ENCODE peak calls at places on chromosomes 11 and 22, in five cellular contexts. One of them, this sample, is unnamed.

GRCh38 chr11:1008001-1008400 is 28.5 kb downstream of the MUC6 start:
- DNase-seq in uterus: no peak
- DNase-seq in esophagus squamous epithelium: no peak
- DNase-seq in Peyer's patch: no peak
- DNase-seq in H1: no peak
- DNase-seq in this sample: no peak

GRCh38 chr11:75422248-75423231 is 10.5 kb downstream of the KLHL35 start:
- DNase-seq in uterus: no peak
- DNase-seq in esophagus squamous epithelium: no peak
- DNase-seq in Peyer's patch: peak; percentile 12
- DNase-seq in H1: no peak
- DNase-seq in this sample: no peak

GRCh38 chr11:128448487-128448886 is 138.9 kb downstream of the ETS1 start:
- DNase-seq in uterus: no peak
- DNase-seq in esophagus squamous epithelium: no peak
- DNase-seq in Peyer's patch: peak; percentile 79
- DNase-seq in H1: peak; percentile 25
- DNase-seq in this sample: peak; percentile 35

GRCh38 chr11:33622231-33622630 is 78.4 kb downstream of the C11orf91 start:
- DNase-seq in uterus: no peak
- DNase-seq in esophagus squamous epithelium: no peak
- DNase-seq in Peyer's patch: no peak
- DNase-seq in H1: no peak
- DNase-seq in this sample: no peak

GRCh38 chr11:5390210-5390609 is 6.6 kb downstream of the OR51M1 start:
- DNase-seq in uterus: no peak
- DNase-seq in esophagus squamous epithelium: no peak
- DNase-seq in Peyer's patch: no peak
- DNase-seq in H1: no peak
- DNase-seq in this sample: no peak

GRCh38 chr22:24011735-24012068 is 598 bp downstream of the CABIN1 start:
- DNase-seq in uterus: no peak
- DNase-seq in esophagus squamous epithelium: no peak
- DNase-seq in Peyer's patch: no peak
- DNase-seq in H1: no peak
- DNase-seq in this sample: no peak

GRCh38 chr11:80779907-80780615 is 1339.2 kb upstream of the TENM4 start:
- DNase-seq in uterus: no peak
- DNase-seq in esophagus squamous epithelium: no peak
- DNase-seq in Peyer's patch: no peak
- DNase-seq in H1: no peak
- DNase-seq in this sample: no peak

GRCh38 chr11:27263046-27263445 is 100.0 kb downstream of the CCDC34 start:
- DNase-seq in uterus: no peak
- DNase-seq in esophagus squamous epithelium: no peak
- DNase-seq in Peyer's patch: no peak
- DNase-seq in H1: no peak
- DNase-seq in this sample: no peak

GRCh38 chr11:2850366-2850765 is 35.2 kb downstream of the CDKN1C start:
- DNase-seq in uterus: no peak
- DNase-seq in esophagus squamous epithelium: no peak
- DNase-seq in Peyer's patch: no peak
- DNase-seq in H1: no peak
- DNase-seq in this sample: no peak

GRCh38 chr11:104467414-104467813 is 303.5 kb upstream of the PDGFD start:
- DNase-seq in uterus: no peak
- DNase-seq in esophagus squamous epithelium: no peak
- DNase-seq in Peyer's patch: no peak
- DNase-seq in H1: no peak
- DNase-seq in this sample: no peak

GRCh38 chr11:36009469-36009868 is 65.6 kb downstream of the LDLRAD3 start:
- DNase-seq in uterus: no peak
- DNase-seq in esophagus squamous epithelium: no peak
- DNase-seq in Peyer's patch: no peak
- DNase-seq in H1: no peak
- DNase-seq in this sample: peak; percentile 19

GRCh38 chr22:39927544-39927943 is 26.7 kb downstream of the GRAP2 start:
- DNase-seq in uterus: no peak
- DNase-seq in esophagus squamous epithelium: no peak
- DNase-seq in Peyer's patch: no peak
- DNase-seq in H1: no peak
- DNase-seq in this sample: no peak

DNA sequence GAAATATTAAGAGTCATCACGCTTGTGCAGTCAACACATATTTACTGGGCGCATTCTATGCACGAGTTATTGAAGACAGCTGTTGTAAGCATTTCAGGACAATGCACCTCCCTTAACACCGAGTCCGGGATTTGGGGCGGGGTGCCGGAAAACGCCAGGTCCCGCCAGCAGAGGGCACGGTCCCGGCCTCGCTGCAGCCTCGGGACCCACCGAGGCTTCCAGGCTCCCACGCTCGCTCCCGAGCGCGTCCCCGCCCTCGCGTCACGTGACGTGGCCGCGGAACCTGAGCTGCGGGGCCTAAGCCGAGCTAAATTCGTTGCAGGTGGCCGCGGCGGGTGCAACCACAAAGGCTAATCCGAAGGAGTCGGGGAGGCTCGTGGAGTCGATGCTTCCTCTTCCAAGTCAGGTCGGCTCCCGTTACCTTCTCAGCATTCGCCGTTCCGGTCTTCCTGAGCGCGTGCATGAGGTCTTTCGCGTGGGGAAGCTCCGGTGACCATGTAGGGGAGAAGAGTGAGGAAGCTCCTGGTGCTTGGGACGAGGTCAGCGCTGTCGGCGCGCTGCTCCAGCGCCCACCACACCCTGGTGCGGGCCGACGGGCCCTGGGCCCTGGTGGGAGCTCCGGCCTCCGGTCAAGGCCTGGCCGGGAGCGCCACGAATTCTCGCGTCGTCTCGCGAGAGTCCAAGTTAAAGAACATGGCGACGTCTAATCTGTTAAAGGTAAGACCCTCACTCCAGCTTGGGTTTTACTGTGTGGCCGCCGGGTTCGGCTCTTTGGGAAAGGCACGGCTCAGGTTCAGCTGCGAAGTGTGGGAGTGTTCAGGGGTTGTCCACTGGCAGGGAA is at the start of gene CUL5:
- DNase-seq in uterus: peak; percentile 91
- DNase-seq in esophagus squamous epithelium: peak; percentile 43
- DNase-seq in Peyer's patch: peak; percentile 95
- DNase-seq in H1: peak; percentile 62
- DNase-seq in this sample: peak; percentile 77
- TF ChIP-seq POLR2A in uterus: peak; percentile 49
- TF ChIP-seq POLR2A in esophagus squamous epithelium: no peak
- TF ChIP-seq POLR2A in Peyer's patch: peak; percentile 44
- TF ChIP-seq POLR2A in H1: peak; percentile 94
- TF ChIP-seq POLR2A in this sample: peak; percentile 43

GRCh38 chr11:124800226-124800929 is at the start of gene MSANTD2:
- DNase-seq in uterus: peak; percentile 81
- DNase-seq in esophagus squamous epithelium: peak; percentile 24
- DNase-seq in Peyer's patch: peak; percentile 89
- DNase-seq in H1: peak; percentile 29
- DNase-seq in this sample: peak; percentile 56
- TF ChIP-seq POLR2A in uterus: peak; percentile 85
- TF ChIP-seq POLR2A in esophagus squamous epithelium: peak; percentile 88
- TF ChIP-seq POLR2A in Peyer's patch: peak; percentile 89
- TF ChIP-seq POLR2A in H1: peak; percentile 97
- TF ChIP-seq POLR2A in this sample: peak; percentile 77

DNA sequence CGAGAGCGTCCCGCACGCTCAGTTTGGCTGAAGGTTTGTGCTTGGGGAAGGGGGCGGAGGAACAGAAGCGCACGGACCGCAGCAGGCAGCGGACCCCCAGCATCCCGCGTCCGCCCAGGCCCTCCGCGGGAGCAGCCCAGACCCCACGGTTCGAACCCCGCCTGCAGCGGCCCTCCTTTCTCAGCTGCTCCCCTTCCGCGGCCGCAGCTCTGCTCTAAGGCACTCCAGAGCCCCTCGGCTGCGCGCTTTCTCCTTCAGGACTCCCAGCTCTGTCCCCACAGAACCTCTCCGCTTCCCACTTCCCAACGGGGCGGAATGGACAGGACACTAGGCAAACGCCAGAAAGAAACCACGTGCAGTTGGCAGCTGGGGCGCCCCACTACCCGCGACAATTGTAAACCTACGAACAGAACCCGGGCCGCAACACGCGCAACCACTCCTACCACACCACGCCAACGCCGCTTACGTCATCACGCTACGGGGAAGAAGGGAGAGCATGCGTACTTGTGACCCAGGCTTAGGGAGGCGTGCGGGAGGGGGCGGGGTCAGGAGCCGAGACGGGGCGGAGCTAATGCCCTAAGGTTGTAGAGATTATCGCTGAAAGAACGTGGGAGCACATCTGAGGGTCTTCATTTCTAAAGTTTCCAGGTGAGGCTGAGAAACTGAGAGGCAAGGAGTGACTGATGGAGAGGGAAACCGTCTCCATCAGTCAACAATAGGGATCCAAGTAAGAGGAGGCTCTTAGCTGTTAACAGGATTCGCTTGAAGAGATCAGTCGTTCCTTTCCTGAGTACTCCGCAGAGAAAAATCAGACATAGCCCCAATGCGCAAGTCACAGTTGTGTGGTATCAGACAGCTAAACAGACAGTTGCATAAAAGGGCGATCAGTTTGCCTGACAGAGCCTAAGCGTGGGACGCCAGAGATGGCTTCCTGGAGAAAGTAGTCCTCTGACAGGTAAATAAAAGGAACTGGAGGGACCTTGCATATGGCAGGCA is at the start of gene NARS2:
- DNase-seq in uterus: peak; percentile 98
- DNase-seq in esophagus squamous epithelium: peak; percentile 89
- DNase-seq in Peyer's patch: peak; percentile 98
- DNase-seq in H1: peak; percentile 87
- DNase-seq in this sample: peak; percentile 94
- TF ChIP-seq POLR2A in uterus: peak; percentile 85
- TF ChIP-seq POLR2A in esophagus squamous epithelium: peak; percentile 82
- TF ChIP-seq POLR2A in Peyer's patch: peak; percentile 38
- TF ChIP-seq POLR2A in H1: peak; percentile 21
- TF ChIP-seq POLR2A in this sample: peak; percentile 91

GRCh38 chr22:47994045-47994444 is 1231.6 kb downstream of the TBC1D22A start:
- DNase-seq in uterus: no peak
- DNase-seq in esophagus squamous epithelium: no peak
- DNase-seq in Peyer's patch: no peak
- DNase-seq in H1: no peak
- DNase-seq in this sample: no peak
- TF ChIP-seq POLR2A in uterus: no peak
- TF ChIP-seq POLR2A in esophagus squamous epithelium: no peak
- TF ChIP-seq POLR2A in Peyer's patch: no peak
- TF ChIP-seq POLR2A in H1: no peak
- TF ChIP-seq POLR2A in this sample: no peak

GRCh38 chr11:65434057-65434666 is 11.6 kb downstream of the NEAT1 start:
- DNase-seq in uterus: peak; percentile 11
- DNase-seq in esophagus squamous epithelium: no peak
- DNase-seq in Peyer's patch: no peak
- DNase-seq in H1: no peak
- DNase-seq in this sample: no peak

GRCh38 chr11:65432133-65432650 is 9.6 kb downstream of the NEAT1 start:
- DNase-seq in uterus: no peak
- DNase-seq in esophagus squamous epithelium: no peak
- DNase-seq in Peyer's patch: no peak
- DNase-seq in H1: no peak
- DNase-seq in this sample: no peak

GRCh38 chr11:65433657-65434056 is 11.1 kb downstream of the NEAT1 start:
- DNase-seq in uterus: no peak
- DNase-seq in esophagus squamous epithelium: no peak
- DNase-seq in Peyer's patch: peak; percentile 33
- DNase-seq in H1: no peak
- DNase-seq in this sample: no peak

GRCh38 chr11:65431452-65432132 is 9.0 kb downstream of the NEAT1 start:
- DNase-seq in uterus: no peak
- DNase-seq in esophagus squamous epithelium: no peak
- DNase-seq in Peyer's patch: no peak
- DNase-seq in H1: no peak
- DNase-seq in this sample: no peak

DNA sequence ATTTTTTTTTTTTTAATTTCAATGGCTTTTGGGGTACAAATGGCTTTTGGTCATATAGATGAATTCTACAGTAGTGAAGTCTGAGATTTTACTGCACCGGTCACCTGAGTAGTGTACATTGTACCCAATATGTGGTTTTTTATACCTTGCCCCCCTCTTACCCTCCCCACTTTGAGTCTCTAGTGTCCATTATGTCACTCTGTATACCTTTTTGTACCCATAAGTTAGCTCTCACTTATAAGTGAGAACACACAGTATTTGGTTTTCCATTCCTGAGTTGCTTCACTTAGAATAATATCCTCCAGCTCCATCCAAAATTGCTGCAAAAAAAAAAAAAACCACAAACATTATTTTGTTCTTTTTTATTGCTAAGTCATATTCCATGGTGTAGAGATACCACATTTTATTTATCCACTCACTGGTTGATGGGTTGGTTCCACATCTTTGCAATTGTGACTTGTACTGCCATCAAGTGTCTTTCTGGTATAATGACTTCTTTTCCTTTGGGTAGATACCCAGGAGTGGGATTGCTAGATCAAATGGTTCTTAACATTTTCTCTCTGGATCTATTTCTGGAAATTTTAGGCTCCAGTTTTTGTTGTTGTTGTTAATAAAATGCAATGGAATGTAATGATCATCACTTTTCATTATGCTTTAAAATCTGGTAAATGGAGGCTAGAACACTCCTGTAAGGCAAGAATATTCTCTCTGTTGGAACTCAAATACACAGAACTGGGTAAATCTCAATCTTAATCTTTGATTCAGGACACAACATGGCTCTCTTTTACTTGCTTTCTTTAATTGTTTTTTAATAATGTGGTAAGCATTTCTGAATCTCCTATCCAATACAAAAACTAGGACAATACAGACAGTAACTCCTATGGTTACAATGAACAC is 10.3 kb downstream of the NEAT1 start:
- DNase-seq in uterus: peak; percentile 9
- DNase-seq in esophagus squamous epithelium: no peak
- DNase-seq in Peyer's patch: no peak
- DNase-seq in H1: no peak
- DNase-seq in this sample: no peak
- TF ChIP-seq POLR2A in uterus: no peak
- TF ChIP-seq POLR2A in esophagus squamous epithelium: no peak
- TF ChIP-seq POLR2A in Peyer's patch: peak; percentile 22
- TF ChIP-seq POLR2A in H1: no peak
- TF ChIP-seq POLR2A in this sample: no peak

This sample was measured in H54.